ENCODE peak calls at places on chromosomes 6 and 20, in eight cellular contexts. D is LHCN-M2, N is bronchial epithelial cell, Y is hepatic stellate cell, P is heart left ventricle, V is midbrain, F is caudate nucleus, B is sciatic nerve. W is an unnamed sample.

GRCh38 chr6:75207211-75207984 is 1.5 kb upstream of the COL12A1 start:
- DNase-seq in D (no peak), N (no peak), Y (no peak), P (no peak), V (no peak), F (no peak), B (peak; percentile 67), W (no peak)

GRCh38 chr6:56984374-56984773 is 29.5 kb downstream of the BEND6 start:
- DNase-seq in D (peak; percentile 47), N (no peak), Y (no peak), P (no peak), V (no peak), F (no peak), B (no peak), W (no peak)

GRCh38 chr20:10984899-10985298 is 311.1 kb upstream of the JAG1 start:
- DNase-seq in D (no peak), N (peak; percentile 77), Y (no peak), P (no peak), V (no peak), F (no peak), B (no peak), W (no peak)

GRCh38 chr20:63854766-63855362 is 6.4 kb upstream of the ABHD16B start:
- DNase-seq in D (peak; percentile 16), N (no peak), Y (no peak), P (peak; percentile 79), V (no peak), F (no peak), B (no peak), W (no peak)

GRCh38 chr6:170006524-170007467 is 255.4 kb downstream of the ERMARD start:
- DNase-seq in D (no peak), N (no peak), Y (no peak), P (peak; percentile 15), V (no peak), F (no peak), B (no peak), W (peak; percentile 55)

GRCh38 chr20:59028812-59029211 is 3.3 kb downstream of the ATP5F1E start:
- DNase-seq in D (no peak), N (peak; percentile 50), Y (no peak), P (no peak), V (no peak), F (no peak), B (no peak), W (no peak)

GRCh38 chr20:48638546-48638945 is 189.3 kb downstream of the PREX1 start:
- DNase-seq in D (peak; percentile 97), N (no peak), Y (no peak), P (no peak), V (no peak), F (no peak), B (no peak), W (no peak)

GRCh38 chr6:36759177-36759757 is 61.6 kb downstream of the RAB44 start:
- DNase-seq in D (peak; percentile 53), N (peak; percentile 55), Y (peak; percentile 94), P (peak; percentile 78), V (peak; percentile 82), F (peak; percentile 46), B (peak; percentile 93), W (peak; percentile 96)

GRCh38 chr6:156563710-156564109 is 213.5 kb upstream of the ARID1B start:
- DNase-seq in D (peak; percentile 17), N (peak; percentile 11), Y (no peak), P (peak; percentile 34), V (no peak), F (no peak), B (no peak), W (no peak)

GRCh38 chr6:151240036-151240685 is 394 bp downstream of the AKAP12 start:
- DNase-seq in D (peak; percentile 76), N (no peak), Y (peak; percentile 88), P (peak; percentile 80), V (peak; percentile 54), F (peak; percentile 79), B (peak; percentile 90), W (peak; percentile 30)

GRCh38 chr6:170231496-170232185 is 59.2 kb downstream of the DLL1 start:
- DNase-seq in D (no peak), N (peak; percentile 54), Y (no peak), P (peak; percentile 13), V (no peak), F (no peak), B (no peak), W (no peak)

GRCh38 chr6:85675030-85675819 is 32.5 kb upstream of the SYNCRIP start:
- DNase-seq in D (peak; percentile 90), N (peak; percentile 84), Y (no peak), P (no peak), V (no peak), F (no peak), B (no peak), W (no peak)

GRCh38 chr6:27630727-27631613 is 158.1 kb upstream of the ZNF184 start:
- DNase-seq in D (no peak), N (peak; percentile 60), Y (no peak), P (no peak), V (peak; percentile 15), F (peak; percentile 41), B (no peak), W (peak; percentile 26)

GRCh38 chr6:108119212-108120141 is 44.9 kb upstream of the OSTM1 start:
- DNase-seq in D (no peak), N (no peak), Y (no peak), P (no peak), V (no peak), F (no peak), B (no peak), W (no peak)

GRCh38 chr20:10555865-10556308 is 117.9 kb downstream of the JAG1 start:
- DNase-seq in D (peak; percentile 75), N (peak; percentile 60), Y (no peak), P (no peak), V (no peak), F (no peak), B (no peak), W (no peak)

GRCh38 chr6:145372671-145373123 is 362.6 kb downstream of the EPM2A start:
- DNase-seq in D (peak; percentile 77), N (peak; percentile 29), Y (peak; percentile 11), P (peak; percentile 74), V (no peak), F (no peak), B (no peak), W (no peak)

GRCh38 chr20:4217349-4217761 is 202.0 kb upstream of the RNF24 start:
- DNase-seq in D (peak; percentile 36), N (peak; percentile 26), Y (peak; percentile 37), P (peak; percentile 55), V (no peak), F (no peak), B (peak; percentile 68), W (no peak)

GRCh38 chr6:149566372-149567193 is at the start of gene GINM1:
- DNase-seq in D (peak; percentile 29), N (no peak), Y (peak; percentile 50), P (peak; percentile 54), V (peak; percentile 48), F (no peak), B (peak; percentile 78), W (peak; percentile 81)

GRCh38 chr20:18916886-18917785 is 103.6 kb downstream of the SCP2D1 start:
- DNase-seq in D (no peak), N (no peak), Y (no peak), P (no peak), V (no peak), F (no peak), B (no peak), W (no peak)

GRCh38 chr6:112478036-112478435 is 130.9 kb downstream of the RFPL4B start:
- DNase-seq in D (peak; percentile 38), N (no peak), Y (no peak), P (no peak), V (no peak), F (no peak), B (no peak), W (no peak)

GRCh38 chr20:326645-327031 is 1.3 kb downstream of the SOX12 start:
- DNase-seq in D (peak; percentile 32), N (no peak), Y (no peak), P (no peak), V (no peak), F (peak; percentile 63), B (no peak), W (peak; percentile 85)

GRCh38 chr6:22784611-22785010 is 215.2 kb downstream of the HDGFL1 start:
- DNase-seq in D (no peak), N (no peak), Y (peak; percentile 7), P (no peak), V (no peak), F (no peak), B (no peak), W (no peak)